ENCODE peak calls at places on chromosomes 4 and X, in five cellular contexts. One of them, this sample, is unnamed.

GRCh38 chr4:156884183-156884582 is 87.4 kb downstream of the PDGFC start:
- DNase-seq in tibial artery: no peak
- DNase-seq in upper lobe of left lung: no peak
- DNase-seq in left lung: no peak
- DNase-seq in ovary: no peak
- DNase-seq in this sample: no peak

GRCh38 chrX:148659481-148659880 is 159.1 kb downstream of the AFF2 start:
- DNase-seq in ovary: no peak
- DNase-seq in left lung: no peak
- DNase-seq in upper lobe of left lung: no peak
- DNase-seq in tibial artery: no peak
- DNase-seq in this sample: no peak

GRCh38 chr4:162115323-162115722 is 48.5 kb downstream of the FSTL5 start:
- DNase-seq in ovary: no peak
- DNase-seq in left lung: no peak
- DNase-seq in upper lobe of left lung: no peak
- DNase-seq in tibial artery: no peak
- DNase-seq in this sample: no peak

GRCh38 chr4:160370046-160370445 is 1267.2 kb downstream of the RAPGEF2 start:
- DNase-seq in left lung: no peak
- DNase-seq in ovary: no peak
- DNase-seq in tibial artery: no peak
- DNase-seq in upper lobe of left lung: no peak
- DNase-seq in this sample: no peak

GRCh38 chr4:182804131-182804530 is 113.1 kb downstream of the DCTD start:
- DNase-seq in left lung: no peak
- DNase-seq in tibial artery: no peak
- DNase-seq in ovary: no peak
- DNase-seq in upper lobe of left lung: no peak
- DNase-seq in this sample: no peak

GRCh38 chrX:148049441-148049840 is 68.3 kb downstream of the FMR1NB start:
- DNase-seq in tibial artery: no peak
- DNase-seq in upper lobe of left lung: no peak
- DNase-seq in left lung: no peak
- DNase-seq in ovary: no peak
- DNase-seq in this sample: no peak

GRCh38 chr4:11487876-11488545 is 59.3 kb upstream of the HS3ST1 start:
- DNase-seq in upper lobe of left lung: no peak
- DNase-seq in ovary: no peak
- DNase-seq in tibial artery: no peak
- DNase-seq in left lung: no peak
- DNase-seq in this sample: no peak

GRCh38 chrX:47174376-47174775 is 19.3 kb upstream of the UBA1 start:
- DNase-seq in ovary: no peak
- DNase-seq in tibial artery: no peak
- DNase-seq in upper lobe of left lung: no peak
- DNase-seq in left lung: peak
- DNase-seq in this sample: no peak

GRCh38 chr4:80150387-80151173 is 46.7 kb upstream of the PRDM8 start:
- DNase-seq in tibial artery: no peak
- DNase-seq in left lung: no peak
- DNase-seq in ovary: no peak
- DNase-seq in upper lobe of left lung: no peak
- DNase-seq in this sample: no peak

GRCh38 chr4:19030048-19030447 is 1008.5 kb upstream of the LCORL start:
- DNase-seq in upper lobe of left lung: no peak
- DNase-seq in ovary: no peak
- DNase-seq in tibial artery: no peak
- DNase-seq in left lung: no peak
- DNase-seq in this sample: no peak

GRCh38 chr4:3421470-3421869 is 20.3 kb upstream of the HGFAC start:
- DNase-seq in tibial artery: no peak
- DNase-seq in upper lobe of left lung: peak
- DNase-seq in ovary: no peak
- DNase-seq in left lung: no peak
- DNase-seq in this sample: no peak

GRCh38 chrX:129139837-129140679 is 383.2 kb downstream of the SMARCA1 start:
- DNase-seq in ovary: no peak
- DNase-seq in upper lobe of left lung: no peak
- DNase-seq in left lung: no peak
- DNase-seq in tibial artery: no peak
- DNase-seq in this sample: no peak

GRCh38 chrX:13430136-13430827 is 110.4 kb upstream of the ATXN3L start:
- DNase-seq in tibial artery: no peak
- DNase-seq in left lung: no peak
- DNase-seq in ovary: no peak
- DNase-seq in upper lobe of left lung: no peak
- DNase-seq in this sample: no peak

GRCh38 chr4:110188113-110188512 is 10.3 kb downstream of the ELOVL6 start:
- DNase-seq in left lung: no peak
- DNase-seq in tibial artery: no peak
- DNase-seq in ovary: no peak
- DNase-seq in upper lobe of left lung: no peak
- DNase-seq in this sample: no peak

GRCh38 chr4:1235381-1236102 is 13.4 kb downstream of the CTBP1 start:
- DNase-seq in left lung: peak
- DNase-seq in ovary: no peak
- DNase-seq in upper lobe of left lung: peak
- DNase-seq in tibial artery: peak
- DNase-seq in this sample: no peak

GRCh38 chrX:153988493-153988892 is 15.9 kb downstream of the TMEM187 start:
- DNase-seq in tibial artery: no peak
- DNase-seq in upper lobe of left lung: no peak
- DNase-seq in ovary: no peak
- DNase-seq in left lung: no peak
- DNase-seq in this sample: no peak

GRCh38 chrX:154374361-154375155 is at the start of gene FLNA:
- DNase-seq in tibial artery: peak
- DNase-seq in left lung: no peak
- DNase-seq in ovary: peak
- DNase-seq in upper lobe of left lung: peak
- DNase-seq in this sample: no peak

GRCh38 chrX:119817130-119817690 is 25.8 kb upstream of the RPL39 start:
- DNase-seq in upper lobe of left lung: no peak
- DNase-seq in tibial artery: no peak
- DNase-seq in left lung: no peak
- DNase-seq in ovary: no peak
- DNase-seq in this sample: no peak

GRCh38 chr4:102299708-102300107 is 45.6 kb downstream of the SLC39A8 start:
- DNase-seq in ovary: peak
- DNase-seq in tibial artery: no peak
- DNase-seq in upper lobe of left lung: no peak
- DNase-seq in left lung: no peak
- DNase-seq in this sample: peak

GRCh38 chr4:108887034-108887433 is 124.2 kb upstream of the ETNPPL start:
- DNase-seq in left lung: no peak
- DNase-seq in tibial artery: no peak
- DNase-seq in ovary: no peak
- DNase-seq in upper lobe of left lung: no peak
- DNase-seq in this sample: no peak
- H3K27ac ChIP-seq in left lung: no peak
- H3K27ac ChIP-seq in tibial artery: no peak
- H3K27ac ChIP-seq in ovary: no peak
- H3K27ac ChIP-seq in upper lobe of left lung: no peak
- H3K27ac ChIP-seq in this sample: no peak

DNA sequence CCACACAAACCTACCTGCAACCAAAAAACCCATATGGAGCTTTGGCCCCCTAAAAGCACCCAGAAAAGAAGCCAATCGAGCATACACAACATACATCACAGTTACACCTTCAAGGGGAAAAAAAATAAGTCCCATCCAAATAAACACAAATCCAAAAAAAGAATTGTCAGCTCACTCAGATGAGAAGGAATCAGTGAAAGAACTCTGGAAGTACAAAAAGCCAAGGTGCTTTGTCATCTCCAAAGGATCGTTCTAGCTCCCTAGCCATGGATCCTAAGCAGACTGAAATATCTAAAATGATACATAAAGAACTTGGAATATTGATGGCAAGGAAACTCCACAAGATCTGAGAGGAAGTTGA is 119.2 kb downstream of the NEK1 start:
- DNase-seq in tibial artery: no peak
- DNase-seq in upper lobe of left lung: no peak
- DNase-seq in ovary: no peak
- DNase-seq in left lung: no peak
- DNase-seq in this sample: no peak
- TF ChIP-seq CTCF in tibial artery: no peak
- TF ChIP-seq CTCF in upper lobe of left lung: no peak
- TF ChIP-seq CTCF in ovary: no peak
- TF ChIP-seq CTCF in left lung: no peak
- TF ChIP-seq CTCF in this sample: no peak

DNA sequence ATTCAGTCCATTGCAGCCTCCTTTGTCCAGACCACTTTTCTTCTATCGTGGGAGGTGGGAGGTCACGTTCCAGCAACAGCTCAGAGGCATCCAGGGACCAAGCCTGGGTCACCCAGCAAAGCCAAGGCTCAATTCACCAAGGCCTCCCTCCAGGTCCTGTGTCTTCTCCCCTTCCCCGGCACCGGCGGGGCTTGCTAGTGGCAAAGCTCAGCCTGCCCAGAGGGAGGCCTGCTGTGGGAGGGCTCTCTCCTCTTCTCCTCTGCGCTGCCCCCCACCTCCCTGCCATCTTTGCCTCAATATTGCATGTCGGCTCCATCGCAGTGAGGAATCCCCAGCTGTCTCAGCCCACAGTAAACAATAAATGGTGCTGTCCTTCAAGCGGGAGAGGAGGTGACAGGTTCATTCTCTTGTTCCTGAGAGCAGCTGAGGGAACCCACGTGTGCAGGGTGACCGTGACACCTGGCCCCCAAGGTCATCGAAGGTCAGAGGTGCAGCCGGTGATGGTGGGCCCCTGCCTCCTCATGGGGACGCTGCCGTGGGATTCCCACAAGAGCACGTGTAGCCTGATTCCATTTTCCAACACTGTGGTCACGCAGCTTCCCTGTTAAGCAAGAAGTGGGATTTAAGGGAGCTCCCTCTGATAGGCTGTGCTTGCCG is 111.5 kb upstream of the PSAPL1 start:
- DNase-seq in left lung: no peak
- DNase-seq in tibial artery: no peak
- DNase-seq in upper lobe of left lung: peak
- DNase-seq in ovary: no peak
- DNase-seq in this sample: no peak
- H3K27ac ChIP-seq in left lung: no peak
- H3K27ac ChIP-seq in tibial artery: no peak
- H3K27ac ChIP-seq in upper lobe of left lung: no peak
- H3K27ac ChIP-seq in ovary: no peak
- H3K27ac ChIP-seq in this sample: no peak

GRCh38 chrX:136170109-136170800 is 22.9 kb downstream of the FHL1 start:
- DNase-seq in left lung: no peak
- DNase-seq in upper lobe of left lung: no peak
- DNase-seq in tibial artery: no peak
- DNase-seq in ovary: no peak
- DNase-seq in this sample: no peak
- TF ChIP-seq CTCF in left lung: no peak
- TF ChIP-seq CTCF in upper lobe of left lung: peak
- TF ChIP-seq CTCF in tibial artery: peak
- TF ChIP-seq CTCF in ovary: no peak
- TF ChIP-seq CTCF in this sample: peak

GRCh38 chr4:124177647-124178425 is 534.7 kb downstream of the ANKRD50 start:
- DNase-seq in tibial artery: no peak
- DNase-seq in upper lobe of left lung: no peak
- DNase-seq in left lung: no peak
- DNase-seq in ovary: no peak
- DNase-seq in this sample: no peak
- H3K27ac ChIP-seq in tibial artery: peak
- H3K27ac ChIP-seq in upper lobe of left lung: no peak
- H3K27ac ChIP-seq in left lung: no peak
- H3K27ac ChIP-seq in ovary: no peak
- H3K27ac ChIP-seq in this sample: no peak

DNA sequence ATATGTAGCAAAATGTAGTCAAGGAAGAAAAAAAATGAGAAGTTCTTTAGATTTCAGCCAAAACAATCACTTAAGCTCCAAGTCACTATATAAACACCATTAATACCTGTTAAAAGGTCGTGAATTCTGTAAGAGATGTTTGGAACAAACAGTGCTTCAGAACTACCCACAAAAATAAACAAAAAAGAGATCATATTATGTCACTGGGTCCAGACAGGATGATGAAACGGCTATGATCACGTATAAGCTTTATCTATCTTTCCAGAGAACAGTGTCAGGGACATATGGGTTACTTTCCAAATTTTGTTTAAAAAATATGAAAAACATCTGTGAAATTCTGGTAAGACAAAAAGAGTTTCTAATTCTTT is 90.1 kb downstream of the SORBS2 start:
- DNase-seq in tibial artery: no peak
- DNase-seq in left lung: no peak
- DNase-seq in upper lobe of left lung: no peak
- DNase-seq in ovary: no peak
- DNase-seq in this sample: no peak
- TF ChIP-seq CTCF in tibial artery: no peak
- TF ChIP-seq CTCF in left lung: no peak
- TF ChIP-seq CTCF in upper lobe of left lung: no peak
- TF ChIP-seq CTCF in ovary: no peak
- TF ChIP-seq CTCF in this sample: no peak